ENCODE peak calls at places on chromosomes 11 and 22, in five cellular contexts. U is immature natural killer cell; J is AG08396; T is WTC11; S is activated naive CD8-positive, alpha-beta T cell treated with anti-CD3 and anti-CD28 coated beads, Interleukin-2, amount 50 U/mL, for 24 hours. G is an unnamed sample.

GRCh38 chr11:57545883-57546282 is 8.5 kb downstream of the SMTNL1 start:
- DNase-seq in J (no peak), T (no peak), S (no peak), U (no peak), G (no peak)

GRCh38 chr11:75432911-75433321 is at the start of gene KLHL35:
- DNase-seq in U (no peak), J (no peak), T (no peak), S (no peak), G (no peak)

GRCh38 chr11:93212094-93212493 is 14.3 kb upstream of the SLC36A4 start:
- DNase-seq in T (no peak), S (no peak), J (no peak), U (no peak), G (no peak)

GRCh38 chr11:22340803-22341581 is 2.8 kb downstream of the SLC17A6 start:
- DNase-seq in T (peak), U (no peak), S (no peak), J (no peak), G (no peak)

GRCh38 chr11:117627259-117627658 is 169.8 kb downstream of the DSCAML1 start:
- DNase-seq in T (no peak), S (no peak), U (no peak), J (no peak), G (no peak)

GRCh38 chr11:115626414-115626813 is 122.2 kb upstream of the CADM1 start:
- DNase-seq in J (no peak), U (no peak), T (no peak), S (no peak), G (no peak)

GRCh38 chr22:42080287-42080686 is 787 bp downstream of the SMDT1 start:
- DNase-seq in U (no peak), J (peak), S (no peak), T (no peak), G (no peak)

GRCh38 chr11:62922653-62923371 is 1.6 kb upstream of the CHRM1 start:
- DNase-seq in T (peak), S (peak), J (no peak), U (no peak), G (peak)

GRCh38 chr11:103825469-103825868 is 211.0 kb upstream of the DDI1 start:
- DNase-seq in J (no peak), T (no peak), U (no peak), S (no peak), G (no peak)

GRCh38 chr11:5277807-5278206 is 8.1 kb upstream of the HBE1 start:
- DNase-seq in U (no peak), T (no peak), J (no peak), S (no peak), G (no peak)

GRCh38 chr11:65432686-65433582 is 10.3 kb downstream of the NEAT1 start:
- DNase-seq in J (no peak), S (no peak), T (no peak), U (peak), G (peak)

GRCh38 chr11:110093407-110094297 is 460 bp downstream of the ZC3H12C start:
- DNase-seq in T (peak), U (no peak), S (peak), J (peak), G (peak)

GRCh38 chr11:44179173-44179572 is 83.7 kb downstream of the EXT2 start:
- DNase-seq in T (no peak), S (no peak), U (no peak), J (no peak), G (no peak)

GRCh38 chr11:104784684-104785460 is 113.4 kb downstream of the CASP12 start:
- DNase-seq in S (no peak), U (no peak), J (no peak), T (no peak), G (no peak)

GRCh38 chr22:45268958-45269844 is 15.5 kb upstream of the UPK3A start:
- DNase-seq in U (peak), S (peak), T (peak), J (peak), G (peak)

GRCh38 chr22:31329453-31330215 is 16.5 kb downstream of the PATZ1 start:
- DNase-seq in U (no peak), J (no peak), S (no peak), T (no peak), G (no peak)

GRCh38 chr11:116885951-116886629 is 48.7 kb upstream of the APOA1 start:
- DNase-seq in S (no peak), T (no peak), J (peak), U (no peak), G (no peak)

GRCh38 chr11:9462806-9463537 is 2.2 kb downstream of the ZNF143 start:
- DNase-seq in J (no peak), U (no peak), T (no peak), S (no peak), G (peak)

GRCh38 chr22:44732661-44733060 is 19.7 kb upstream of the ARHGAP8 start:
- DNase-seq in J (no peak), S (no peak), U (no peak), T (no peak), G (peak)

GRCh38 chr11:13235895-13236294 is 41.7 kb upstream of the BMAL1 start:
- DNase-seq in J (no peak), T (no peak), S (no peak), U (no peak), G (no peak)

GRCh38 chr22:49327411-49327810 is 500.3 kb downstream of the BRD1 start:
- DNase-seq in S (no peak), J (no peak), T (no peak), U (no peak), G (no peak)

GRCh38 chr11:2508793-2509192 is 64.0 kb downstream of the KCNQ1 start:
- DNase-seq in J (peak), T (no peak), S (no peak), U (no peak), G (no peak)

GRCh38 chr11:102061276-102061675 is 14.0 kb downstream of the CFAP300 start:
- DNase-seq in J (no peak), S (no peak), T (no peak), U (no peak), G (no peak)

GRCh38 chr22:25120761-25121212 is 78.9 kb upstream of the CRYBB3 start:
- DNase-seq in T (no peak), S (no peak), J (no peak), U (no peak), G (no peak)

GRCh38 chr22:37544955-37545702 is 15.2 kb upstream of the CDC42EP1 start:
- DNase-seq in T (peak), J (peak), S (peak), U (peak), G (peak)

G was measured in erythroblast.